ENCODE peak calls at places on chromosomes 11 and 22, in four cellular contexts. R is CD4-positive, alpha-beta T cell; S is BJ; H is NB4. D is an unnamed sample.

GRCh38 chr11:113888848-113889247 is 13.5 kb upstream of the USP28 start:
- DNase-seq in R (no peak), H (no peak), S (no peak), D (no peak)

GRCh38 chr22:22920104-22920654 is 32.6 kb downstream of the IGLL5 start:
- DNase-seq in S (no peak), H (no peak), R (no peak), D (no peak)

GRCh38 chr11:74007691-74008372 is 1.1 kb downstream of the UCP3 start:
- DNase-seq in H (no peak), R (no peak), S (no peak), D (no peak)

GRCh38 chr11:76048763-76049162 is 157.5 kb downstream of the WNT11 start:
- DNase-seq in S (no peak), H (peak; percentile 66), R (no peak), D (no peak)

GRCh38 chr11:115264278-115264677 is 239.9 kb downstream of the CADM1 start:
- DNase-seq in H (no peak), S (no peak), R (no peak), D (no peak)

GRCh38 chr11:65792456-65792855 is 5.6 kb downstream of the OVOL1 start:
- DNase-seq in H (no peak), S (no peak), R (no peak), D (no peak)

GRCh38 chr11:88886796-88887195 is 179.0 kb downstream of the GRM5 start:
- DNase-seq in R (peak; percentile 4), H (peak; percentile 66), S (no peak), D (no peak)

GRCh38 chr11:16336721-16337120 is 19.6 kb downstream of the SOX6 start:
- DNase-seq in S (no peak), R (no peak), H (no peak), D (no peak)

GRCh38 chr11:44944181-44944852 is 6.4 kb downstream of the TP53I11 start:
- DNase-seq in R (no peak), S (no peak), H (no peak), D (no peak)

DNA sequence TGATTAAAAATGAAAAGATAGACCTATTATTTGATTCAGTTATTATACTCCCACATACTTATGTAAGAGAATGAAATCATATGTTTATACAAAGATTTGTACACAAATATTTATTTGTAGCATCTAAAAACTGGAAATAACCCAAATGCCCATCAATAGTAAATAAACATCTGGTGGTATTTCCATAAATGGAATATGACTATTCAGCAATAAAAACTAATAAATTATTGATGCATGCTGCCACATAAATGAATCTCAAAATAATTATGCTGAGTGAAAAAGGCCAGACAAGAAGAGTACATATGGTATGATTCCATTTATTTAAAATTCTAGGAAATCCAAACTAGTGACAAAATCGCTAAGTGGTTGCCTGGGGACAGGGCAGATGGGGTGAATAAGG is 41.4 kb downstream of the JAM3 start:
- DNase-seq in H (no peak), R (no peak), S (no peak), D (no peak)
- TF ChIP-seq CTCF in H (no peak), R (no peak), S (no peak), D (no peak)

GRCh38 chr22:32205974-32206773 is 1.3 kb upstream of the RFPL2 start:
- DNase-seq in H (no peak), S (no peak), R (no peak), D (no peak)
- TF ChIP-seq CTCF in H (no peak), S (no peak), R (no peak), D (no peak)

GRCh38 chr11:20873054-20873453 is 203.7 kb downstream of the NELL1 start:
- DNase-seq in H (peak; percentile 65), S (no peak), R (no peak), D (no peak)
- TF ChIP-seq CTCF in H (peak; percentile 59), S (no peak), R (no peak), D (no peak)

GRCh38 chr22:27097481-27097880 is 440.1 kb downstream of the MIAT start:
- DNase-seq in S (no peak), H (no peak), R (no peak), D (no peak)

GRCh38 chr22:27100323-27100722 is 442.9 kb downstream of the MIAT start:
- DNase-seq in R (no peak), H (no peak), S (no peak), D (no peak)

GRCh38 chr22:27099896-27100295 is 442.5 kb downstream of the MIAT start:
- DNase-seq in S (no peak), H (no peak), R (no peak), D (no peak)

GRCh38 chr22:27100789-27101188 is 443.4 kb downstream of the MIAT start:
- DNase-seq in S (no peak), R (no peak), H (no peak), D (no peak)

GRCh38 chr22:27097933-27098332 is 440.5 kb downstream of the MIAT start:
- DNase-seq in S (no peak), H (no peak), R (no peak), D (no peak)
- TF ChIP-seq CTCF in S (no peak), H (no peak), R (no peak), D (no peak)

GRCh38 chr11:57639321-57640067 is 10.2 kb downstream of the YPEL4 start:
- DNase-seq in H (peak; percentile 91), S (no peak), R (no peak), D (no peak)
- TF ChIP-seq CTCF in H (peak; percentile 20), S (no peak), R (no peak), D (peak; percentile 11)

DNA sequence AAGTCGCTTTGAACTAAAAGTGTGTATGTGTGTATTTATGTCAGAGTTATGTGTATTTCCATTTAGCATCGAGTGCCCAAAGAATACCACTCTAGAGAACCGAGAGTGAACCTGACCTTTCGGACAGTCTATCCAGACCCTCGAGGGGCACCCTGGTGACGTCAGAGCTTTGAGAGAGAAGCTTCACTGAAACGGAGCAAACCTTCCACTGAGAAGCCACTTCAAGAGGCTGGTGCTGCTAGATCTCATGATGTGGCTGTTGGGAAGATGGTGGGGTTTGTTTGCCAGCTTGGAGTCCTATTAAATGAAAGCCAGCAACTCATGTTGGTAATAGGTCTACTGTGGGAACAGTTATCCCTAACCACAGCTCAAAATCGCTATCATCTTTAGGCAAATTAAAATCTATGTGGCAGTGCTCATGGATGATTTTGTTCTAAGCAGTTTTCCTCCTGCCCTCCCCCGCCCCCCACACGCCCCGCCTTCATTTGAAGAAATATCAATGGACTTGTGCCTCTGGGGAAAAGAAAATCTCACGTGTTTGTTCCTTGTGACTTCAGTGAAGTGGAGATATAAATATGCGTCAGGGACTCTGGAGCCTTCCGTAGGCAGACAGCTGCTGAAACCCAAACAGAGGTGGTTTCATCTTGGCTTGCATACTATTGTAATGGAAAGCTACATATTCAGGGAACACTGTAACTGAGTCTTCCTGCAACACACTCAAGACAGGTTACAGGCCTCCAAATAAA is 22.4 kb upstream of the C11orf96 start:
- DNase-seq in S (no peak), H (no peak), R (no peak), D (no peak)
- TF ChIP-seq CTCF in S (no peak), H (no peak), R (no peak), D (no peak)

DNA sequence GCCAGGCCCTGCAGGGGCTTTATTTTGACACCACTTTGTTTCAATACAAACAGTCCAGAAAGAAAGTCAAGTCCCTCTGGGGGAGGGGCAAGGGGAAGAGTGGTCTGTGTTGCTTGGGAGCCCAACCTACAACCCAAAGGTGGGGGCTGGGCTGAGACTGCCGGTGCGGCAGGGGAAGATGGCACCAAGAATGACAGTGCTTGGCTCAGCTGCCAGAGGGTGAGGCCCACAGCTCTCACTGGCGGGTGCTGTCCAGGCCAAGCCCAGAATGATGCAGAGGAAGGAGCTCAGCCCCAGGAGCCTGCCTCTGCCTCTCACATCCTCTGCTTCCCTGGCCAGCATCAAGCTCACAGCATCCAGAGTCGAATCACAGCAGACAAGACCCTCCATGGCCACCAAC is 12.4 kb downstream of the ARFGAP2 start:
- DNase-seq in S (no peak), R (no peak), H (no peak), D (no peak)
- TF ChIP-seq CTCF in S (no peak), R (no peak), H (no peak), D (no peak)

DNA sequence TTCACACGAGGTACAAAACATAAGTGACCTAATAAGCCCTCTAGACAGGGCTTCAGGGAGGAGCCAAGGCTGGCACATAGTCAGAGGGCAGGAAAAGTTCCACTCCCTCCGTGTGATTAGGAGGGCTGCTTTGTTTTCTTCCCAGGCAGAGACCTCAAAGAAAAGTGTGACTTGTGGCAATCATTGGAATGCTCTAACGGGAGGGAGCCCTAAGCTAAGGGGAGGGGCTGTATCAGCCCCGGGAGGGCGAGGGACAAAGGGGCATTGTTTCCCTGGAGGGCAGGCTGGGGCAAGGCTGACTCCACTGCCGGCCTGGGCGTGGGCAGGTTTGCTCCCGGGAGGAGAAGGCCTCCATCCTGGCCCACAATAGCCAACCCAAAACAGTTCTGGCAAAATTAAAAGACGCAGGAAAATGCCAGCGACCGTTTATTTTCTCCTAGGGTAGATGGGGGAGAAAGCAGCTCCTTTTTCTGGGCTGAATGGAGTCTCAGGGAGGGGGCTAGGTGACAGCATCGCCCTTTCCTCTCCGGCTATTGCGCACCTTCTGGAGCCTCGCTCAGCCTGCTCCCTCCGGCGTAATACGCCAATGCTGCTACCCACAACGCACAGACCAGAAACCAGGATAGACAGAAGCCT is 60.1 kb downstream of the ENDOD1 start:
- DNase-seq in H (no peak), S (no peak), R (no peak), D (no peak)
- TF ChIP-seq CTCF in H (no peak), S (no peak), R (no peak), D (no peak)

GRCh38 chr11:128036556-128037093 is 550.7 kb downstream of the ETS1 start:
- DNase-seq in S (no peak), H (no peak), R (no peak), D (no peak)
- TF ChIP-seq CTCF in S (no peak), H (no peak), R (no peak), D (no peak)

GRCh38 chr22:37633082-37633692 is 6.3 kb upstream of the SH3BP1 start:
- DNase-seq in H (peak; percentile 62), R (no peak), S (no peak), D (no peak)

GRCh38 chr22:37633693-37634504 is 5.6 kb upstream of the SH3BP1 start:
- DNase-seq in S (peak; percentile 33), H (peak; percentile 99), R (no peak), D (peak; percentile 66)

GRCh38 chr22:37636186-37636948 is 3.1 kb upstream of the SH3BP1 start:
- DNase-seq in H (peak; percentile 90), S (no peak), R (no peak), D (no peak)

GRCh38 chr22:37635157-37635556 is 4.3 kb upstream of the SH3BP1 start:
- DNase-seq in R (no peak), S (no peak), H (no peak), D (no peak)

GRCh38 chr22:37634505-37635002 is 4.9 kb upstream of the SH3BP1 start:
- DNase-seq in R (no peak), H (no peak), S (no peak), D (no peak)
- TF ChIP-seq CTCF in R (peak; percentile 15), H (no peak), S (peak; percentile 43), D (peak; percentile 4)

D was measured in AG09319.